ENCODE peak calls at places on chromosomes 6 and 20, in five cellular contexts. A is WTC11, W is A549, Q is HepG2, R is K562. L is an unnamed sample.

GRCh38 chr6:149913085-149913484 is 9.8 kb downstream of the RAET1G start:
- DNase-seq in W (no peak), R (peak; percentile 37), Q (no peak), A (no peak), L (no peak)

GRCh38 chr6:142935553-142936517 is 9.1 kb downstream of the HIVEP2 start:
- DNase-seq in R (no peak), Q (no peak), A (no peak), W (no peak), L (no peak)

GRCh38 chr6:76416821-76417605 is 344.6 kb upstream of the IMPG1 start:
- DNase-seq in W (no peak), Q (no peak), A (no peak), R (no peak), L (no peak)

GRCh38 chr6:30688569-30688968 is 2.1 kb upstream of the PPP1R18 start:
- DNase-seq in A (no peak), Q (no peak), R (no peak), W (no peak), L (no peak)

GRCh38 chr6:44655368-44656342 is 268.1 kb downstream of the CDC5L start:
- DNase-seq in Q (peak; percentile 63), W (peak; percentile 22), A (peak; percentile 91), R (peak; percentile 72), L (no peak)

GRCh38 chr6:79421707-79422484 is 115.3 kb downstream of the LCA5 start:
- DNase-seq in R (no peak), A (no peak), Q (no peak), W (peak; percentile 63), L (peak; percentile 12)

GRCh38 chr20:10649080-10649816 is 24.6 kb downstream of the JAG1 start:
- DNase-seq in A (no peak), R (no peak), Q (no peak), W (no peak), L (no peak)

GRCh38 chr6:11556308-11556707 is 18.8 kb downstream of the TMEM170B start:
- DNase-seq in R (no peak), W (no peak), Q (no peak), A (peak; percentile 32), L (no peak)

GRCh38 chr20:38599410-38599882 is 2.2 kb upstream of the ARHGAP40 start:
- DNase-seq in Q (peak; percentile 57), R (peak; percentile 47), A (no peak), W (no peak), L (no peak)

GRCh38 chr20:36861625-36861874 is 14.4 kb upstream of the TLDC2 start:
- DNase-seq in A (no peak), R (no peak), W (peak; percentile 25), Q (no peak), L (no peak)

GRCh38 chr20:62571667-62572344 is 70.5 kb upstream of the SLCO4A1 start:
- DNase-seq in A (peak; percentile 64), W (peak; percentile 46), R (peak; percentile 70), Q (peak; percentile 41), L (no peak)

GRCh38 chr6:1524040-1524480 is 85.7 kb upstream of the FOXC1 start:
- DNase-seq in A (peak; percentile 91), Q (no peak), W (peak; percentile 70), R (peak; percentile 76), L (no peak)

GRCh38 chr6:40312213-40313015 is 274.8 kb downstream of the LRFN2 start:
- DNase-seq in W (no peak), Q (no peak), R (peak; percentile 32), A (no peak), L (no peak)

GRCh38 chr20:42102000-42102399 is 483.8 kb upstream of the CHD6 start:
- DNase-seq in A (no peak), Q (no peak), W (no peak), R (no peak), L (no peak)

GRCh38 chr6:169845426-169846285 is 94.2 kb downstream of the ERMARD start:
- DNase-seq in R (no peak), Q (no peak), W (no peak), A (no peak), L (no peak)

GRCh38 chr20:46056027-46056833 is 27.2 kb downstream of the SLC12A5 start:
- DNase-seq in Q (no peak), W (no peak), R (no peak), A (no peak), L (no peak)

GRCh38 chr20:46055269-46055668 is 26.3 kb downstream of the SLC12A5 start:
- DNase-seq in Q (no peak), W (no peak), A (no peak), R (no peak), L (no peak)

GRCh38 chr20:46058656-46059281 is 29.8 kb downstream of the SLC12A5 start:
- DNase-seq in R (peak; percentile 7), Q (no peak), A (peak; percentile 65), W (no peak), L (no peak)

GRCh38 chr20:46057856-46058655 is 29.0 kb downstream of the SLC12A5 start:
- DNase-seq in Q (no peak), A (peak; percentile 79), W (no peak), R (no peak), L (no peak)

DNA sequence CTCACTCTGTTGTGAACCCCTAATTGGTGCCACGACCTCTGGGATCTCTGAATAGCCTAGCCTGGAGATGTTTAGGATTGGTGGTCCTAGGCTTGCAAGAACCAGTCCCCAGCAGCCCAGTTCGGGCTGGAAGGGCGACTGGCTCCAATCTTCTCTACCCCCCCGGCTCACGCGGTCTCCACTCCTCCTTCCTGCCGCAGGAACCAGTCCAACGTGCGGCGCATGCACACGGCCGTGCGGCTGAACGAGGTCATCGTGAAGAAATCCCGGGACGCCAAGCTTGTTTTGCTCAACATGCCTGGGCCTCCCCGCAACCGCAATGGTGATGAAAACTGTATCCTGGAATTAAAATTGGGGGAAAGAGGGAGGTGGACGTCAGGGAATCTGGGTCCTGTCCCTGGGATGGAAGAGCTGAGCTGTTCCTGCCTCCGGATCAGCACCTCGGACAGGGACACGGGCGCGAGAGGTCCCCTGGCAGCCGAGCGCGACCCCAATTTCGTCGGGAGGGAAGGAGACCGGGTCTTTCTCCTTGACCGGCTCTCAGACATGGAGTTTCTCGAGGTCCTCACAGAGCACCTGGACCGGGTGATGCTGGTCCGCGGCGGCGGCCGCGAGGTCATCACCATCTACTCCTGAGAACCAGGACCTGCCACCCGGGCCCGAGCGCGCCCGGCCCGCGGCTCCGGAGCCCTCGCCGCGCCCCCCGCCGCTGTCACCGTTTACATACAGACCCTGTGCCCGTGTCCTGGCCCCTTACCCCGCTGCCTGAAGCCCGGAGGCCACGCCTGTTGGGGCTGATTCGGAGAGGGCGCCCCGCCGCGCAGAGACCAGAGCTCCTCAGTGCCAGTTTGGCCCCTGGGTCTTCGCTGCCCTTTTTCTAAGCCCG is 28.2 kb downstream of the SLC12A5 start:
- DNase-seq in Q (no peak), A (peak; percentile 83), R (peak; percentile 34), W (no peak), L (no peak)
- TF ChIP-seq ESRRA in Q (no peak), A (no peak), R (no peak), W (no peak), L (no peak)

GRCh38 chr6:125789576-125790402 is 971 bp upstream of the NCOA7 start:
- DNase-seq in A (peak; percentile 31), W (peak; percentile 62), Q (peak; percentile 54), R (peak; percentile 91), L (no peak)
- TF ChIP-seq ESRRA in A (no peak), W (no peak), Q (no peak), R (no peak), L (no peak)

DNA sequence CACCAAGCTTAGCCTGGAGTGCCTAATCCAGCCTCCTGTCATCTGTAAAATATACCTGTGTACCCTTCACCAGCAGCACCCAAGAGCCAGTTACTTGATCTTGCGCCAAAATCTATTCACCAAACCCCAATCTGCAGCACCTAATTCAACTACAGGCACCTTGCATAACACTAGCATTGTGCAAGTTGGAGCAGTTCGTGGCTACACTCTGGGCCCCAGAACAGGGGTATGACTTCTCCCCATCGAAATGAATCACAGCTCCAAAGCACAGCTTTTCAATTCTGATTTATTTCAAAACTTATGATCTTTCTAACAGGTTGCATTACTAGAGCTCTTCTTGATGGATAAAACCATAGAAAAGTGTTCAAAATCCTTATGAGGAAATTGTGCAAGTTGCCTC is 100.4 kb upstream of the TCF21 start:
- DNase-seq in Q (no peak), A (no peak), R (no peak), W (no peak), L (no peak)
- TF ChIP-seq ESRRA in Q (no peak), A (no peak), R (no peak), W (no peak), L (no peak)

DNA sequence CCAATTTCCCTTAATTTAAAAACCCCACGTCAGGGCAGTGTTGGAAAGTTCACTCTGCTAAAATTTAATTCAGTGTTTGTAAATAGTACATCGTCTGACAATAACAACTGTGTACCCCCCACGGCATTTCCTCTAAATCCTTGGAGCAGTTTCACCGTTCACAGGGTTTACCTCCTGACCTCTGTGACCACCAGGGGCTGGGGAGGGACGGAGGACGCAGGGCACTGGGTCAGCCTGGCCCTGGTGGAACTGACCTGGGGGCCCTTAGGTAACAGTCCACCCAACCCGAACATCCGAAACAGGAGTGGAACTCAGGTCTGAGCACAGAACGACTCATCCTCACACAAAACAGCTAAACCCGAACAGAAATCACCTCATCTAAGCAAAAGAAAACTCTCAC is 2.1 kb downstream of the ZBTB46 start:
- DNase-seq in Q (no peak), R (no peak), A (no peak), W (no peak), L (no peak)
- TF ChIP-seq ESRRA in Q (no peak), R (no peak), A (no peak), W (no peak), L (no peak)

DNA sequence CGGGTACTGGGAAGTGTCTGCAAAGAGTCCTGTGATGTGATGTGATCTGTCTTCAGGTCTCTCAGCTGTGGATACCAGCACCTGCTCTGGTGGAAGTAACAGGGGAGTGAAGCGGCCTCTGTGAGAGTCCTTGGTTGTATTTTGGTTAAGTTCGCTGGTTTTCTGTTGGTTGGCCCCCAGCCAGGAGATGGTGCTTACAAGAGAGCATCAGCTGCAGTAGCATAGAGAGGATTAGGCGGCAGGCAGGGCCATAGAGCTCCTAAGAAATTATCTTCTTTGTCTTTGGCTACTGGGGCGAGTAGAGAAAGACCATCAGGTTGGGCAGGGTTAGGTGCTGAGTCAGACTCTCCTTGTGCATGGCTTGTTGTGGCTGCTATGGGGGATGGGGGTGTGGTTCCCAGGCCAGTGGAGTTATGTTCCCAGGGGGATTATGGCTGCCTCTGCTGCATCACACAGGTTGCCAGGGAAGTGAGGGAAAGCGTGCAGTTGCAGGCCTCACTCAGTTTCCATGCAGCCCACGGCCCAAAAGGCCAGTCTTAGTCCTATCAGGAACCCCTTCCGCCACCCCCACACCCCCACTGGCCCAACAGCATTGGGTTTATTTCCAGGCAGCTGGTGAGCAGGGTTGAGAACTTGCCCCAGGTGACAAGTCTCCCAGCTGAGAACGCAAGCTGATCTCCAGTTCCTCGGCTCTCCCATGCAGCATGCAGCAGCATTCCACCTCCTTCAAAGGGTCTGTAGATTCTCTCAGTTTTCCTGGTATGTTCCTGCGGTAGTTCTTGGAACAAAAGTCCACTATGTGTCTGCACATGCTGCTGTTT is 243.7 kb downstream of the UTRN start:
- DNase-seq in R (peak; percentile 62), W (no peak), A (peak; percentile 28), Q (no peak), L (no peak)
- TF ChIP-seq ESRRA in R (no peak), W (no peak), A (no peak), Q (no peak), L (no peak)

GRCh38 chr20:46915580-46916243 is 21.1 kb downstream of the EYA2 start:
- DNase-seq in Q (no peak), W (no peak), A (no peak), R (no peak), L (no peak)
- TF ChIP-seq ESRRA in Q (no peak), W (no peak), A (no peak), R (no peak), L (no peak)

GRCh38 chr6:135233676-135234491 is 52.8 kb downstream of the MYB start:
- DNase-seq in W (no peak), A (no peak), Q (no peak), R (no peak), L (no peak)
- TF ChIP-seq ESRRA in W (no peak), A (no peak), Q (no peak), R (no peak), L (no peak)

GRCh38 chr6:16766043-16766521 is 4.8 kb upstream of the ATXN1 start:
- DNase-seq in R (peak; percentile 24), A (no peak), Q (no peak), W (peak; percentile 84), L (no peak)
- TF ChIP-seq ESRRA in R (no peak), A (no peak), Q (no peak), W (no peak), L (no peak)

L was measured in GM12878.